ENCODE peak calls at places on chromosomes 2 and 18, in nine cellular contexts. G is PC-9, J is lung, L is stomach, X is upper lobe of left lung, M is thyroid gland, F is mammary epithelial cell, O is lower lobe of right lung, Q is GM23338. V is an unnamed sample.

GRCh38 chr2:202514732-202515131 is 120.0 kb upstream of the FAM117B start:
- DNase-seq in G (no peak), L (no peak), O (no peak), J (no peak), Q (no peak), X (no peak), F (no peak), M (no peak), V (no peak)

GRCh38 chr2:234949762-234950434 is 1.9 kb upstream of the SH3BP4 start:
- DNase-seq in M (peak), L (no peak), Q (no peak), O (no peak), J (no peak), X (no peak), F (peak), G (no peak), V (no peak)

GRCh38 chr2:228652366-228652765 is 470.9 kb upstream of the SPHKAP start:
- DNase-seq in Q (no peak), X (no peak), J (no peak), M (no peak), O (no peak), F (no peak), G (no peak), L (no peak), V (no peak)

GRCh38 chr2:46239175-46239846 is 57.9 kb upstream of the EPAS1 start:
- DNase-seq in J (no peak), F (no peak), O (peak), M (no peak), Q (no peak), L (no peak), G (no peak), X (peak), V (no peak)

GRCh38 chr2:67234443-67234842 is 162.7 kb upstream of the ETAA1 start:
- DNase-seq in M (no peak), G (no peak), Q (peak), X (no peak), F (peak), L (no peak), O (no peak), J (no peak), V (peak)

GRCh38 chr2:38168710-38169480 is 92.9 kb upstream of the CYP1B1 start:
- DNase-seq in O (no peak), F (peak), G (no peak), M (no peak), L (no peak), J (no peak), X (no peak), Q (no peak), V (no peak)

GRCh38 chr2:161166538-161167409 is 6.5 kb downstream of the TANK start:
- DNase-seq in J (no peak), F (peak), O (no peak), M (no peak), Q (no peak), L (no peak), G (no peak), X (no peak), V (no peak)

GRCh38 chr2:86764661-86765307 is 25.9 kb downstream of the CD8A start:
- DNase-seq in O (no peak), X (no peak), J (no peak), M (no peak), Q (peak), G (peak), L (no peak), F (peak), V (no peak)

GRCh38 chr2:1606421-1607235 is 137.7 kb downstream of the PXDN start:
- DNase-seq in O (no peak), J (no peak), M (no peak), G (no peak), F (no peak), X (no peak), Q (no peak), L (no peak), V (no peak)

GRCh38 chr2:127609031-127609751 is 36.8 kb upstream of the GPR17 start:
- DNase-seq in Q (no peak), J (no peak), O (peak), G (no peak), L (peak), X (peak), M (no peak), F (no peak), V (peak)

DNA sequence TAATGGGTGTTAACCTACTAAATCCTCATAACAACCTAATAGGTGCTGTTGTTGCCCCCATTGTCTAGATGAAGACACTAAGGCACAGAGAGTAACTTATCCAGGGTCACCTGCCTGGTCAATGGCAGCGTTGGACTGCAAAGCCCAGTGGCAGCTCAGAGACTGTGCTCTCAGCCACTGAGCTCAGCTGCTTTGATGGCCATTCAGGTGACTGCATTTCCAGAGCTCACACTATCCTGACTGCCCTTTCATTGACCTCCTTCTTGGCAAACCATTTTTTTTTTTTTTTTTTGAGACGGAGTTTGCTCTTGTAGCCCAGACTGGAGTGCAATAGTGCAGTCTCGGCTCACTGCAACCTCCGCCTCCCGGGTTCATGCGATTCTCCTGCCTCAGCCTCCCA is 115.2 kb downstream of the MAPK4 start:
- DNase-seq in M (no peak), Q (no peak), L (no peak), F (no peak), O (no peak), J (no peak), X (no peak), G (no peak), V (no peak)
- H3K27ac ChIP-seq in M (no peak), Q (no peak), L (no peak), F (no peak), O (no peak), J (no peak), X (no peak), G (no peak), V (no peak)

DNA sequence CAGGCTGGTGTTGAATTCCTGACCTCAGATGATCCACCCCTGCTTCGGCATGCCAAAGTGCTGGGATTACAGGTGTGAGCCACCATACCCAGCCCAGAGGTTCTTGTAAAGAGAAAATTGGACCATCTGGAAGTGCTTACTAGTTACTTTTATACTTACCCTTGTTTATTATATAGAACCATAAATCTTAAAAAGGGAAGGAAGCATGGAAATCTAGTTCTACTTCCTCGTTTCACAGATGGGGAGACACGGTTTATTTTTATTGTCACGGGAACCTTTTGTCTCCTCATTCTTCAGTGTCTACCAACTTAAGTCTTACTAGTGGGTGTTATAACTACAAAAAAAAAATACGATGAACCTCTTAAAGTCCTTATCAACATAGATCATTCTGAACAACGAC is 45.8 kb upstream of the PDK1 start:
- DNase-seq in J (no peak), L (no peak), Q (no peak), O (no peak), G (no peak), M (no peak), X (no peak), F (no peak), V (no peak)
- TF ChIP-seq CTCF in J (no peak), L (no peak), Q (no peak), O (no peak), G (no peak), M (no peak), X (no peak), F (no peak), V (no peak)

GRCh38 chr2:11775384-11775783 is 29.0 kb downstream of the LPIN1 start:
- DNase-seq in J (no peak), Q (no peak), F (no peak), O (no peak), X (no peak), G (no peak), M (no peak), L (no peak), V (no peak)
- H3K4me3 ChIP-seq in J (no peak), Q (no peak), F (no peak), O (no peak), X (no peak), G (no peak), M (no peak), L (no peak), V (no peak)

DNA sequence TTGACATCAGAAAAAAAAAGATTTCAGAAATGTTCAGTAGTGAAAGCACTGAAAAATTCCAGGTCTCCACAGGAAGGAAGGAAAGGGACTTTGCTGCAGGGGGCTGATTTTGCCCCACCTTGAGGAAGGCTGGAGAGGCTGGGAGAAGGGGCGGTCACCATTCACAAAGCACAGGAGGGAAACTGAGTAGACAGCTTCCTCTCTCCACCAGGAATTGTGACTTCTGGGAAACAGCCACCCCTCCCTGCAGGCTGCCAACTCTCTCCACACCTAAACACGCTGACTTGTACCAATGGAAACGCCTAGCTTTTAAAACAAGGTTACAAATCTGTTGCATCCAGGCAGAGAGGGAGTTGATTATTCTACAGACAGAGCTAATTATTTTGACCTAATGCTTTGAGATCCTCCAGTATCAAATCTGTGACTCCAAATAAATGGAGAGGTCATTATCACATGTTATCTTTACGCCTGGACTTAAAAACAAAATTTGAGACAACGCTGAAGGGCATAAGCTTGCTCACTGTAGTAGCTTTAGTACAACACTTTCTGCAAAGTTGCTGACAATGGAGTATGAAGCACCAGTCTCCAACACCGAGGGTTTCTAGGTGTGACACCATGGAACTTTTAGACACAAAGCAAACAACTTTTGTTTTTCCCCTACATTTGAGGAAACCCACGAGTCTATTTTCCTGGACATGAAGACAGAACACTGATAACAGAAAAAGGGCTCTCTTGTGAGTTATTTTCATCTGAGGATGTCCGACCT is 42.7 kb downstream of the EPHA4 start:
- DNase-seq in M (no peak), X (no peak), L (no peak), O (no peak), G (no peak), J (no peak), Q (no peak), F (no peak), V (no peak)
- H3K27ac ChIP-seq in M (no peak), X (peak), L (peak), O (peak), G (no peak), J (peak), Q (no peak), F (no peak), V (no peak)

GRCh38 chr18:3481696-3482210 is 31.8 kb downstream of the TGIF1 start:
- DNase-seq in J (no peak), Q (peak), O (no peak), G (no peak), M (no peak), L (no peak), X (no peak), F (no peak), V (no peak)
- TF ChIP-seq CTCF in J (no peak), Q (peak), O (peak), G (peak), M (no peak), L (no peak), X (no peak), F (peak), V (peak)

DNA sequence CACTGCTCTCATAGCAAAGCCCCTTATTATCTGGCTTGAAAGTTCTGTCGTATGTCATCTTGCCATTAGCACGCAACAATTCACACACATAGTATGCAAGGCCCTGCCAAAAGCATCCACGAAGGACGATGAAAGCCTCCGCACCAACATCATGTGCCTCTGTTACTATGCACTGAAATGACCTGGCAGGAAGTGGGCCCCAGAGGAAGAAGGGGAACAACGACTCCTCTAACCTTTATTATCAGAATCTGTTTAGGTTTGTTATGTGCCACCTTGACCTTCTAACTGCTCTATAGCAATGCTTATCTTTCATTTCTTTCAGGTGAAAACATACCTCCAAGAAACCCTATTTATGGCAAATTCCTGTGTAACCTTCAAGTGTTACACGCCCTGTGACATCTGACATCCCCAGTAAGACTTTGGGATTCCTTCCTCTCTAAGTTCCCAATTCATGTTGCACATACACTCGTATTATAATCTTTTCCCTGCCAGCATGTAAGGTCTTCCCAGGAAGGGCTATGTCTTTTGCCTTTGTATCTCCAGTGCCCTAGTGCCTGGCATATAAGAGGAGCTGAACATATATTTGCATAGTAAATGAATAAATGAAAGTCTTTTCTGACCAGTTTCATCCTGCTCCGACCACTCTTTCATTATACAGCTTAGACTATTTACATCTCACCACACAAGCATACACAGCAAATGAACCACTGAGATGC is 7.0 kb upstream of the NDUFV2 start:
- DNase-seq in X (peak), L (no peak), F (no peak), Q (no peak), J (no peak), M (no peak), G (no peak), O (no peak), V (no peak)
- H3K4me3 ChIP-seq in X (no peak), L (no peak), F (no peak), Q (no peak), J (no peak), M (no peak), G (no peak), O (no peak), V (no peak)

DNA sequence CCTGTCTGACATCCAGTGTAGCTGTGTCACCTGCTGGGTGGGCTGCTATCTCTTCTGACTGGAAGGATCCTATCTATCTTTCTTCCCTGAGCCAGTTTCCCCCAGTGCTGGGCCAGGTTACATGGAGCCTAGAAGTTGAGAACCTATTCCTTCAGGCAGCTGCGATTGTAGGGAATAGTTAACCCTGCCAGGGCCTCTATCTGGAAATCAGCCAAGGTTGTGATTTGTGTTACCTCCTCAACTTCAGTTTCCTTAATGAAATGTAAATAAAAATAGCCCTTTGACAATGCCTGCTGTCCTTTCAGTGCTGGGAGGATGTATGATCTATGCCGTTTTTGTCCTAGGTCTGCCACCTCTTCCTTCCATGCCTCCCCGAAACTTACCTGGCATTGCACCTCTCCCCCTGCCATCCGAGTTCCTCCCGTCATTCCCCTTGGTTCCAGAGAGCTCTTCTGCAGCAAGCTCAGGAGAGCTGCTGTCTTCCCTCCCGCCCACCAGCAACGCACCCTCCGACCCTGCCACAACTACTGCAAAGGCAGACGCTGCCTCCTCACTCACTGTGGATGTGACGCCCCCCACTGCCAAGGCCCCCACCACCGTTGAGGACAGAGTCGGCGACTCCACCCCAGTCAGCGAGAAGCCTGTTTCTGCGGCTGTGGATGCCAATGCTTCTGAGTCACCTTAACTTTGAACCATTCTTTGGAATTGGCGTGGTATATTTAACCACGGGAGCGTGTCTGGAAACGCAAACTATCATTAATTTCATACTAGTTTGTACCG is 36.6 kb downstream of the GORASP2 start:
- DNase-seq in L (no peak), Q (no peak), X (no peak), O (no peak), F (peak), J (no peak), G (no peak), M (no peak), V (no peak)
- H3K27ac ChIP-seq in L (no peak), Q (no peak), X (no peak), O (no peak), F (no peak), J (no peak), G (no peak), M (no peak), V (no peak)

DNA sequence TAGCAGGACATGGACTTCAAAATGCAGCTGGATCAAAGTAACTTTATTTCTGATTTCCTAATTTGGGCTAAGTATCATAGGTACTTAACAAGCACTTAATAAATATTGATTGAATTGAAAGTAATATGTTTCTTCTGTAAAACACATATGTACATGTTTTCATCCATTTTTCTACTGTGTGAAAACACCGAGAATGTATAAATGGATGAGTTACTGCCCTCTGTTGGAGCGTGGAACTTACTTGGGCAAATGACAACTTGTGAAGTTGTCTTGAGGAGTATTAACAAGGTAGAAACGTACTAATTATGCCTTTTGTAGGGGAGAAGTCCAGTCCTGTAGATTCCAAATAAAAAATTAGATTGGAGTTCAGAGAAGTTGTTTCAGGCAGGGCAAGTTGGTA is 87.2 kb downstream of the PHLPP1 start:
- DNase-seq in M (no peak), O (no peak), G (no peak), J (no peak), X (no peak), L (no peak), Q (no peak), F (no peak), V (no peak)
- TF ChIP-seq CTCF in M (no peak), O (no peak), G (no peak), J (no peak), X (no peak), L (no peak), Q (peak), F (no peak), V (no peak)

GRCh38 chr2:36773947-36774346 is 77.4 kb downstream of the VIT start:
- DNase-seq in X (no peak), J (no peak), G (no peak), F (no peak), M (no peak), O (no peak), L (no peak), Q (no peak), V (no peak)
- H3K4me3 ChIP-seq in X (no peak), J (no peak), G (no peak), F (no peak), M (no peak), O (no peak), L (no peak), Q (no peak), V (no peak)

GRCh38 chr18:9403795-9404564 is 69.4 kb downstream of the TWSG1 start:
- DNase-seq in G (no peak), J (no peak), M (no peak), X (no peak), O (no peak), F (no peak), L (no peak), Q (peak), V (no peak)

GRCh38 chr18:9405130-9405529 is 70.2 kb upstream of the RALBP1 start:
- DNase-seq in Q (no peak), J (no peak), O (no peak), F (no peak), L (no peak), X (no peak), M (no peak), G (no peak), V (no peak)

GRCh38 chr18:9401166-9401565 is 66.6 kb downstream of the TWSG1 start:
- DNase-seq in J (no peak), Q (no peak), G (no peak), F (no peak), L (no peak), M (no peak), X (no peak), O (no peak), V (no peak)

GRCh38 chr18:9404565-9405060 is 70.0 kb downstream of the TWSG1 start:
- DNase-seq in F (no peak), L (no peak), X (peak), Q (no peak), O (no peak), M (no peak), G (no peak), J (no peak), V (no peak)

DNA sequence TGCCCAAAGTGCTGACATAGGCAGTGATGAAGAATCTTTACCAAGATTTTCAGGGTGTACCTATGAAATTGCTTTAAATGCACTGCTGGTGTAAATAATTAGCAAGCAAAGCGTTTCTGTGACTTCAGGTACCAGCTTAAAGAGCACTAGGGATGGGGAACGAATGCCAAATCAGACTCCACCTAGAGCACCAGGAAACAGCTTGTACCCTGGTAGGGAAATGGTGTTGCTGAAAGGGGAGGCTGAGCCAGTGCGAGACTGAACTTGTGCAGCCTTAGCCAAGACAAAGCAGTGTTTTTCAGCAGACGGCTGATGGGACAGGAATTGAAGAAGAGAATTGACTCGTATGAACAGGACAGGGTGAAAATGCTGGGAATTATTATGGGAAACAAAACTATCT is 65.6 kb downstream of the TWSG1 start:
- DNase-seq in O (no peak), G (no peak), M (no peak), L (no peak), F (no peak), Q (no peak), J (no peak), X (no peak), V (no peak)
- H3K27ac ChIP-seq in O (no peak), G (no peak), M (no peak), L (no peak), F (no peak), Q (no peak), J (no peak), X (no peak), V (no peak)

V was measured in pancreas.